ENCODE peak calls at places on chromosomes 2 and 18, in four cellular contexts. Q is left cardiac atrium, D is AG04449, Y is NCI-H1417. E is an unnamed sample.

GRCh38 chr2:104969564-104969963 is 68.3 kb upstream of the MRPS9 start:
- DNase-seq in Q (no peak), D (no peak), Y (peak), E (no peak)

GRCh38 chr18:58268849-58269248 is 224.8 kb downstream of the NEDD4L start:
- DNase-seq in Q (no peak), D (no peak), Y (no peak), E (no peak)

GRCh38 chr2:229952256-229952835 is 30.0 kb downstream of the FBXO36 start:
- DNase-seq in Q (no peak), D (no peak), Y (no peak), E (no peak)

GRCh38 chr2:168816369-168816768 is 13.9 kb downstream of the NOSTRIN start:
- DNase-seq in Q (no peak), D (peak), Y (no peak), E (peak)

GRCh38 chr2:241706539-241706938 is 4.7 kb downstream of the ING5 start:
- DNase-seq in Q (no peak), D (no peak), Y (no peak), E (no peak)

GRCh38 chr2:96485751-96486643 is 19.2 kb downstream of the NEURL3 start:
- DNase-seq in Q (peak), D (peak), Y (peak), E (peak)

GRCh38 chr2:2826209-2826551 is 495.1 kb upstream of the MYT1L start:
- DNase-seq in Q (no peak), D (no peak), Y (no peak), E (no peak)

GRCh38 chr2:86072271-86072858 is 33.3 kb downstream of the POLR1A start:
- DNase-seq in Q (peak), D (no peak), Y (no peak), E (no peak)

GRCh38 chr18:22703883-22704626 is 229.1 kb upstream of the RBBP8 start:
- DNase-seq in Q (no peak), D (no peak), Y (peak), E (no peak)

GRCh38 chr2:393711-394696 is 106.1 kb upstream of the ALKAL2 start:
- DNase-seq in Q (no peak), D (peak), Y (peak), E (peak)

GRCh38 chr2:85419009-85419711 is 646 bp downstream of the SH2D6 start:
- DNase-seq in Q (no peak), D (no peak), Y (no peak), E (no peak)

GRCh38 chr2:173456960-173457359 is 102.3 kb downstream of the CDCA7 start:
- DNase-seq in Q (no peak), D (no peak), Y (no peak), E (no peak)

GRCh38 chr2:43292851-43293743 is 66.7 kb upstream of the ZFP36L2 start:
- DNase-seq in Q (no peak), D (no peak), Y (no peak), E (no peak)

GRCh38 chr2:16650287-16651249 is 15.1 kb downstream of the CYRIA start:
- DNase-seq in Q (no peak), D (no peak), Y (no peak), E (peak)

GRCh38 chr2:42901076-42901645 is 108.8 kb upstream of the HAAO start:
- DNase-seq in Q (no peak), D (no peak), Y (no peak), E (no peak)

GRCh38 chr2:12169060-12169406 is 422.6 kb downstream of the LPIN1 start:
- DNase-seq in Q (no peak), D (peak), Y (peak), E (peak)

GRCh38 chr18:58174285-58174684 is 130.3 kb downstream of the NEDD4L start:
- DNase-seq in Q (no peak), D (no peak), Y (no peak), E (no peak)

GRCh38 chr18:40473221-40473620 is 1481.8 kb upstream of the PIK3C3 start:
- DNase-seq in Q (no peak), D (no peak), Y (peak), E (no peak)

GRCh38 chr18:13218376-13219011 is at the start of gene LDLRAD4:
- DNase-seq in Q (peak), D (no peak), Y (peak), E (no peak)

E was measured in GM04503.